ENCODE peak calls at places on chromosomes 13 and 19, in four cellular contexts. U, Q, E and D are unnamed samples.

GRCh38 chr13:101292711-101293110 is 123.6 kb downstream of the NALCN start:
- DNase-seq in U (no peak), Q (no peak), E (no peak), D (no peak)

GRCh38 chr13:114211446-114211845 is 23.3 kb upstream of the CDC16 start:
- DNase-seq in U (no peak), Q (no peak), E (no peak), D (no peak)

GRCh38 chr13:59178344-59178743 is 985.4 kb downstream of the DIAPH3 start:
- DNase-seq in U (no peak), Q (no peak), E (no peak), D (no peak)

GRCh38 chr13:31352467-31352866 is 152.7 kb downstream of the B3GLCT start:
- DNase-seq in U (no peak), Q (no peak), E (no peak), D (no peak)

GRCh38 chr19:10985502-10985901 is 24.7 kb downstream of the SMARCA4 start:
- DNase-seq in U (no peak), Q (no peak), E (no peak), D (no peak)

GRCh38 chr13:27455331-27455855 is 5.0 kb upstream of the MTIF3 start:
- DNase-seq in U (no peak), Q (no peak), E (no peak), D (no peak)

GRCh38 chr13:24613128-24613527 is 67.1 kb upstream of the ATP12A start:
- DNase-seq in U (no peak), Q (no peak), E (no peak), D (no peak)

GRCh38 chr19:15869109-15869555 is 28.7 kb downstream of the CYP4F2 start:
- DNase-seq in U (no peak), Q (no peak), E (no peak), D (no peak)

GRCh38 chr19:54154603-54155345 is 4.7 kb downstream of the LENG1 start:
- DNase-seq in U (no peak), Q (no peak), E (no peak), D (no peak)

GRCh38 chr13:44051923-44052322 is 172.2 kb downstream of the LACC1 start:
- DNase-seq in U (no peak), Q (no peak), E (no peak), D (peak; percentile 40)

GRCh38 chr13:110372676-110373075 is 65.6 kb downstream of the COL4A2 start:
- DNase-seq in U (no peak), Q (no peak), E (no peak), D (no peak)

GRCh38 chr13:30766957-30767603 is 31.7 kb downstream of the ALOX5AP start:
- DNase-seq in U (no peak), Q (no peak), E (no peak), D (no peak)

GRCh38 chr19:43774103-43774939 is 6.5 kb downstream of the KCNN4 start:
- DNase-seq in U (peak; percentile 85), Q (no peak), E (no peak), D (no peak)

GRCh38 chr13:49314344-49314882 is 66.7 kb downstream of the CDADC1 start:
- DNase-seq in U (no peak), Q (no peak), E (peak; percentile 39), D (no peak)

GRCh38 chr19:34041922-34042521 is 130.3 kb upstream of the LSM14A start:
- DNase-seq in U (peak; percentile 89), Q (no peak), E (peak; percentile 24), D (no peak)

GRCh38 chr13:47696677-47697076 is 304.4 kb downstream of the SUCLA2 start:
- DNase-seq in U (no peak), Q (no peak), E (no peak), D (no peak)

GRCh38 chr19:41691268-41691970 is 3.3 kb upstream of the CEACAM7 start:
- DNase-seq in U (peak; percentile 63), Q (no peak), E (no peak), D (no peak)

GRCh38 chr13:94169783-94170513 is 309.5 kb downstream of the DCT start:
- DNase-seq in U (no peak), Q (no peak), E (no peak), D (no peak)

GRCh38 chr19:18428837-18429674 is 8.9 kb downstream of the ISYNA1 start:
- DNase-seq in U (peak; percentile 84), Q (no peak), E (no peak), D (no peak)
- H3K4me3 ChIP-seq in U (peak overlapping the region; percentile 44), Q (peak overlapping the region; percentile 39), E (peak overlapping the region; percentile 29), D (peak overlapping the region; percentile 32)

GRCh38 chr19:56217039-56217949 is 15.2 kb downstream of the ZSCAN5C start:
- DNase-seq in U (no peak), Q (no peak), E (peak; percentile 1), D (no peak)
- H3K4me3 ChIP-seq in U (peak overlapping the region; percentile 42), Q (peak overlapping the region; percentile 7), E (peak overlapping the region; percentile 19), D (peak overlapping the region; percentile 31)

GRCh38 chr19:35114656-35115537 is 726 bp upstream of the FXYD3 start:
- DNase-seq in U (peak; percentile 84), Q (no peak), E (no peak), D (no peak)
- H3K4me3 ChIP-seq in U (peak overlapping the region; percentile 44), Q (no peak overlapping the region), E (no peak overlapping the region), D (peak overlapping the region; percentile 26)

DNA sequence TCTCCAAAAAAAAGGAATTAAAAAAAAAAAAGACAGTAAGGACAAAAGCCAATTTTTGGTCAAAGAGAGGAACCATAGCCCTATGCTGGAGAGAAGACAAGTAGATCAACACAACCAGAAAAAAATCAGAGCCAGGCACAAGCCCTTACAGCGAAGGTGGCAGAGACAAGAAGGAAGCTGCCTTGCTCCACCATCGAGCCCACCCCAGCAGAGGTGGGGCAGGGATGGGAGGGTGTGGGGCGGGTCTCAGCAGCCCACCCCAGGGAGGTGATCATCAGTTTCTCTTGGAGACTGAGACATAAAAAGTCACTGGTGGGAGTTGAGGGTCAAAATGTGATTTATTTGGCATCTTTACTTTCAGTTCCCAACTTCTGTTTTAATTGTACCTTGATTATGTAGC is 332.4 kb downstream of the FOXO1 start:
- DNase-seq in U (no peak), Q (no peak), E (no peak), D (no peak)
- H3K4me3 ChIP-seq in U (no peak overlapping the region), Q (no peak overlapping the region), E (no peak overlapping the region), D (no peak overlapping the region)

GRCh38 chr19:48490980-48491792 is 20.4 kb downstream of the LMTK3 start:
- DNase-seq in U (peak; percentile 79), Q (no peak), E (no peak), D (no peak)
- H3K4me3 ChIP-seq in U (no peak overlapping the region), Q (no peak overlapping the region), E (no peak overlapping the region), D (no peak overlapping the region)

GRCh38 chr13:97259787-97260641 is 37.9 kb downstream of the MBNL2 start:
- DNase-seq in U (no peak), Q (no peak), E (no peak), D (no peak)
- H3K4me3 ChIP-seq in U (no peak overlapping the region), Q (no peak overlapping the region), E (no peak overlapping the region), D (no peak overlapping the region)

GRCh38 chr13:66210677-66211076 is 1019.5 kb downstream of the PCDH9 start:
- DNase-seq in U (no peak), Q (peak; percentile 71), E (peak; percentile 57), D (peak; percentile 77)
- H3K4me3 ChIP-seq in U (no peak overlapping the region), Q (no peak overlapping the region), E (no peak overlapping the region), D (no peak overlapping the region)

GRCh38 chr19:3585301-3586123 is at the start of gene GIPC3:
- DNase-seq in U (no peak), Q (no peak), E (no peak), D (no peak)
- H3K4me3 ChIP-seq in U (peak within 1 kb of the TSS; percentile 47), Q (peak within 1 kb of the TSS; percentile 19), E (peak within 1 kb of the TSS; percentile 11), D (peak within 1 kb of the TSS; percentile 36)